ENCODE peak calls at places on chromosomes 2 and 18, in six cellular contexts. R is HT1080; X is amniotic stem cell; G is stimulated activated CD4-positive, alpha-beta T cell treated with anti-CD3 and anti-CD28 coated beads, Interleukin-15, amount 100 ng/mL, for 1 hour; V is tibial nerve; L is HEK293T. D is an unnamed sample.

GRCh38 chr2:44005831-44006230 is 10.0 kb upstream of the LRPPRC start:
- DNase-seq in R (peak), X (no peak), G (no peak), V (no peak), L (no peak), D (no peak)

GRCh38 chr2:8413589-8414135 is 268.2 kb upstream of the ID2 start:
- DNase-seq in R (no peak), X (no peak), G (no peak), V (no peak), L (no peak), D (no peak)

GRCh38 chr2:14903709-14904374 is 271.3 kb downstream of the LRATD1 start:
- DNase-seq in R (peak), X (no peak), G (no peak), V (no peak), L (peak), D (peak)

GRCh38 chr18:21361297-21361880 is 119.4 kb downstream of the GREB1L start:
- DNase-seq in R (peak), X (no peak), G (no peak), V (no peak), L (peak), D (no peak)

GRCh38 chr2:126664234-126664633 is 8.3 kb downstream of the GYPC start:
- DNase-seq in R (no peak), X (no peak), G (no peak), V (no peak), L (no peak), D (no peak)

GRCh38 chr18:3508576-3509559 is 58.9 kb downstream of the TGIF1 start:
- DNase-seq in R (no peak), X (no peak), G (no peak), V (no peak), L (no peak), D (no peak)

GRCh38 chr18:75023473-75023872 is 185.5 kb downstream of the PTGR3 start:
- DNase-seq in R (no peak), X (no peak), G (no peak), V (no peak), L (no peak), D (no peak)

GRCh38 chr2:20624884-20625485 is 25.9 kb downstream of the HS1BP3 start:
- DNase-seq in R (no peak), X (no peak), G (no peak), V (no peak), L (no peak), D (no peak)

GRCh38 chr2:19739256-19739655 is 162.5 kb downstream of the TTC32 start:
- DNase-seq in R (no peak), X (no peak), G (no peak), V (no peak), L (no peak), D (no peak)

GRCh38 chr2:1784087-1784486 is 39.8 kb upstream of the PXDN start:
- DNase-seq in R (no peak), X (no peak), G (no peak), V (no peak), L (no peak), D (no peak)

GRCh38 chr2:106159867-106160785 is 34.0 kb downstream of the UXS1 start:
- DNase-seq in R (no peak), X (no peak), G (peak), V (no peak), L (no peak), D (peak)

GRCh38 chr2:10226032-10226724 is 76.5 kb upstream of the HPCAL1 start:
- DNase-seq in R (no peak), X (no peak), G (no peak), V (no peak), L (no peak), D (no peak)

GRCh38 chr2:54680397-54681032 is 42.9 kb upstream of the EML6 start:
- DNase-seq in R (peak), X (no peak), G (no peak), V (no peak), L (no peak), D (no peak)

GRCh38 chr18:36328385-36328858 is 30.9 kb downstream of the FHOD3 start:
- DNase-seq in R (peak), X (no peak), G (no peak), V (no peak), L (no peak), D (no peak)

GRCh38 chr2:30481323-30481800 is 34.3 kb downstream of the LCLAT1 start:
- DNase-seq in R (peak), X (no peak), G (no peak), V (no peak), L (no peak), D (no peak)

GRCh38 chr2:11796190-11797171 is 50.0 kb downstream of the LPIN1 start:
- DNase-seq in R (no peak), X (no peak), G (no peak), V (no peak), L (no peak), D (no peak)

GRCh38 chr2:232697807-232698110 is 628 bp downstream of the GIGYF2 start:
- DNase-seq in R (no peak), X (no peak), G (no peak), V (no peak), L (no peak), D (no peak)

GRCh38 chr2:200578778-200579177 is 7.0 kb upstream of the AOX1 start:
- DNase-seq in R (peak), X (no peak), G (no peak), V (no peak), L (no peak), D (no peak)

GRCh38 chr2:237996041-237996593 is 29.3 kb downstream of the UBE2F start:
- DNase-seq in R (no peak), X (no peak), G (no peak), V (no peak), L (no peak), D (no peak)

GRCh38 chr2:222864296-222864695 is 3.5 kb downstream of the ACSL3 start:
- DNase-seq in R (peak), X (no peak), G (no peak), V (no peak), L (no peak), D (no peak)

GRCh38 chr2:35410431-35411061 is 945.0 kb upstream of the CRIM1 start:
- DNase-seq in R (peak), X (peak), G (no peak), V (no peak), L (peak), D (peak)

GRCh38 chr2:238896641-238897040 is 48.8 kb downstream of the TWIST2 start:
- DNase-seq in R (no peak), X (no peak), G (no peak), V (no peak), L (no peak), D (no peak)